ENCODE peak calls at places on chromosomes 11 and 22, in four cellular contexts. One of them, this sample, is unnamed.

GRCh38 chr11:110081462-110082233 is 11.5 kb upstream of the ZC3H12C start:
- DNase-seq in A549: no peak
- DNase-seq in WTC11: no peak
- DNase-seq in HepG2: no peak
- DNase-seq in this sample: no peak

GRCh38 chr11:111960916-111961315 is 23.8 kb downstream of the DIXDC1 start:
- DNase-seq in WTC11: peak; percentile 57
- DNase-seq in HepG2: no peak
- DNase-seq in A549: peak; percentile 18
- DNase-seq in this sample: no peak

GRCh38 chr22:22937894-22938480 is 50.4 kb downstream of the IGLL5 start:
- DNase-seq in A549: no peak
- DNase-seq in HepG2: no peak
- DNase-seq in WTC11: no peak
- DNase-seq in this sample: peak; percentile 54

GRCh38 chr11:102798012-102798746 is at the start of gene MMP1:
- DNase-seq in WTC11: no peak
- DNase-seq in A549: no peak
- DNase-seq in HepG2: no peak
- DNase-seq in this sample: no peak

GRCh38 chr11:18001191-18001590 is 11.7 kb downstream of the SERGEF start:
- DNase-seq in A549: no peak
- DNase-seq in HepG2: no peak
- DNase-seq in WTC11: no peak
- DNase-seq in this sample: no peak

GRCh38 chr11:95723353-95723942 is 66.1 kb downstream of the FAM76B start:
- DNase-seq in WTC11: no peak
- DNase-seq in HepG2: no peak
- DNase-seq in A549: no peak
- DNase-seq in this sample: no peak

GRCh38 chr11:75380716-75381420 is 18.4 kb upstream of the RPS3 start:
- DNase-seq in WTC11: no peak
- DNase-seq in HepG2: peak; percentile 60
- DNase-seq in A549: peak; percentile 63
- DNase-seq in this sample: no peak

GRCh38 chr22:32800158-32800557 is 1.3 kb upstream of the TIMP3 start:
- DNase-seq in A549: no peak
- DNase-seq in HepG2: no peak
- DNase-seq in WTC11: no peak
- DNase-seq in this sample: no peak

GRCh38 chr11:118437736-118438125 is 1.4 kb downstream of the KMT2A start:
- DNase-seq in HepG2: peak; percentile 51
- DNase-seq in A549: no peak
- DNase-seq in WTC11: peak; percentile 31
- DNase-seq in this sample: peak; percentile 50

GRCh38 chr11:65128182-65129145 is 5.9 kb downstream of the SYVN1 start:
- DNase-seq in HepG2: no peak
- DNase-seq in A549: no peak
- DNase-seq in WTC11: no peak
- DNase-seq in this sample: no peak

GRCh38 chr11:10263929-10264328 is 30.1 kb downstream of the SBF2 start:
- DNase-seq in HepG2: no peak
- DNase-seq in WTC11: no peak
- DNase-seq in A549: no peak
- DNase-seq in this sample: no peak

GRCh38 chr22:47200273-47201051 is 438.0 kb downstream of the TBC1D22A start:
- DNase-seq in HepG2: no peak
- DNase-seq in A549: no peak
- DNase-seq in WTC11: no peak
- DNase-seq in this sample: no peak

GRCh38 chr22:20566420-20567260 is 59.2 kb downstream of the MED15 start:
- DNase-seq in A549: peak; percentile 41
- DNase-seq in WTC11: no peak
- DNase-seq in HepG2: no peak
- DNase-seq in this sample: no peak

GRCh38 chr11:62604460-62605130 is 2.9 kb upstream of the MTA2 start:
- DNase-seq in HepG2: peak; percentile 62
- DNase-seq in A549: peak; percentile 31
- DNase-seq in WTC11: peak; percentile 30
- DNase-seq in this sample: no peak

GRCh38 chr11:126456783-126457542 is 101.5 kb downstream of the ST3GAL4 start:
- DNase-seq in WTC11: no peak
- DNase-seq in A549: no peak
- DNase-seq in HepG2: no peak
- DNase-seq in this sample: no peak

GRCh38 chr11:110032957-110033570 is 60.1 kb upstream of the ZC3H12C start:
- DNase-seq in WTC11: no peak
- DNase-seq in HepG2: no peak
- DNase-seq in A549: no peak
- DNase-seq in this sample: no peak

GRCh38 chr22:27213766-27214581 is 556.6 kb downstream of the MIAT start:
- DNase-seq in WTC11: no peak
- DNase-seq in A549: no peak
- DNase-seq in HepG2: no peak
- DNase-seq in this sample: no peak

DNA sequence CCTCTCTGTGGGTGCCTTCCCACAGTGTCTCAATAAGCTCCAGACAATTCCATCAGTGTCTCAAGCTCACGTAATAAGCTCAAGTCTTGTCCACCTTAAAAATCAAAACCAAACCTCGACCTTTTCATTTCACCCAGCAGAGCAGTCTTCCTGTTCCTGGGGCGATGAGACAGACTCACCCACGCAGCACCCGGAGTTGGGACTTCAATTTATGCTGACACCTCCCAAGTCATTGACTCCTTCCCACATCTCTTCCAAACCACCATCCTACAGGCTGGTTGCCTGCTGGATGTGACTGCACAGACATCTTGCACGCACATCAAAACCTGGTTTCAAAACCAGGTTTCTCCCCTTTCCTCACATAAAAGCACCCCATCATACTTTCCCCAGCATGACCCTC is 45.0 kb upstream of the FBXO3 start:
- DNase-seq in WTC11: no peak
- DNase-seq in HepG2: no peak
- DNase-seq in A549: no peak
- DNase-seq in this sample: no peak
- TF ChIP-seq NR3C1 in WTC11: no peak
- TF ChIP-seq NR3C1 in HepG2: no peak
- TF ChIP-seq NR3C1 in A549: no peak
- TF ChIP-seq NR3C1 in this sample: no peak

GRCh38 chr11:45178890-45179663 is 32.6 kb downstream of the PRDM11 start:
- DNase-seq in WTC11: no peak
- DNase-seq in HepG2: no peak
- DNase-seq in A549: peak; percentile 34
- DNase-seq in this sample: no peak

GRCh38 chr11:45180888-45181594 is 34.6 kb downstream of the PRDM11 start:
- DNase-seq in HepG2: no peak
- DNase-seq in A549: peak; percentile 65
- DNase-seq in WTC11: no peak
- DNase-seq in this sample: peak; percentile 86

GRCh38 chr11:45179686-45180085 is 33.2 kb downstream of the PRDM11 start:
- DNase-seq in WTC11: no peak
- DNase-seq in A549: no peak
- DNase-seq in HepG2: no peak
- DNase-seq in this sample: no peak

GRCh38 chr11:45181595-45182550 is 35.4 kb downstream of the PRDM11 start:
- DNase-seq in WTC11: no peak
- DNase-seq in HepG2: no peak
- DNase-seq in A549: no peak
- DNase-seq in this sample: no peak

DNA sequence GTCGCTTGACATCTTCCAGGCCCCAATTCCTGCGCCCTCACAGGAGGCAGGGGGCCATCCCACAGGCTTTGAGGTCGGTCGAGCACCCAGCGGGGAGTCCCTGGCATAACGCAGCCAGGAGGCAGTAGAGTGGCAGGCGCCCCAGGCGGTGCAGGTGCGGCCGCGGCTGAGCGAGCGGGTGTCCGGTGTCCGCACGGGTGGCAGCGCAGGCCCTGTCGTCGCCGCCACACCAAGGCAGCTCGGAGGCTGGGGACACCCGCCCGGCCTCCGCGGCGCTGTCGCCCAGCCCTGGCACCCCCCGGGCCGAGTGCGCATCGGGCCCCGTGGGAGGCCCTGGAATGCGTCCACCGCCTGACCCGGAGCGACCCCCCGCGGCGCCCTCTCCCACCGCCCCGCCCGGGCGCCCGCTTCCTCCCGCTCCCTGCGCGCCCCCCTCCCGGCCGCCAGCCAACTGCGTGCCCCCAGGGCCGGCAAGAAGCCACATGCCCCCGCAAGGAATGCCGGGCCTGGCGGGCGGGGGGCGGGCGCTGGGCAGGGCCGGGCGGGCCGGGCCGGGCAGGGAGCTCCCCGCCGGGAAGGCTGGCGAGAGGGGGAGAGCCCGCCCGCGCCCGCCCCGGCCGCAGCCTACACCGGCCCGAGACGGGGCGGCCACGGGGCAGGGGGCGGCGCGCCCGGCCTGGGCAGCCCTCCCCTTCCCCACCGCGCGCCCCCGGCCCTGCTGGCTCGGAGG is 33.9 kb downstream of the PRDM11 start:
- DNase-seq in HepG2: no peak
- DNase-seq in WTC11: peak; percentile 63
- DNase-seq in A549: peak; percentile 60
- DNase-seq in this sample: peak; percentile 75
- TF ChIP-seq CTCF in HepG2: peak; percentile 47
- TF ChIP-seq CTCF in WTC11: no peak
- TF ChIP-seq CTCF in A549: peak; percentile 36
- TF ChIP-seq CTCF in this sample: no peak

GRCh38 chr11:67369801-67370284 is 3.6 kb downstream of the CLCF1 start:
- DNase-seq in WTC11: no peak
- DNase-seq in A549: no peak
- DNase-seq in HepG2: no peak
- DNase-seq in this sample: no peak
- TF ChIP-seq NR3C1 in WTC11: no peak
- TF ChIP-seq NR3C1 in A549: no peak
- TF ChIP-seq NR3C1 in HepG2: no peak
- TF ChIP-seq NR3C1 in this sample: no peak

GRCh38 chr11:133239530-133239929 is 292.8 kb downstream of the OPCML start:
- DNase-seq in HepG2: no peak
- DNase-seq in WTC11: peak; percentile 22
- DNase-seq in A549: no peak
- DNase-seq in this sample: no peak

GRCh38 chr11:133249065-133249464 is 283.2 kb downstream of the OPCML start:
- DNase-seq in A549: no peak
- DNase-seq in WTC11: no peak
- DNase-seq in HepG2: no peak
- DNase-seq in this sample: no peak

GRCh38 chr11:133238455-133238854 is 293.8 kb downstream of the OPCML start:
- DNase-seq in WTC11: no peak
- DNase-seq in A549: no peak
- DNase-seq in HepG2: no peak
- DNase-seq in this sample: no peak

GRCh38 chr11:133240908-133241307 is 291.4 kb downstream of the OPCML start:
- DNase-seq in HepG2: no peak
- DNase-seq in A549: no peak
- DNase-seq in WTC11: no peak
- DNase-seq in this sample: no peak

DNA sequence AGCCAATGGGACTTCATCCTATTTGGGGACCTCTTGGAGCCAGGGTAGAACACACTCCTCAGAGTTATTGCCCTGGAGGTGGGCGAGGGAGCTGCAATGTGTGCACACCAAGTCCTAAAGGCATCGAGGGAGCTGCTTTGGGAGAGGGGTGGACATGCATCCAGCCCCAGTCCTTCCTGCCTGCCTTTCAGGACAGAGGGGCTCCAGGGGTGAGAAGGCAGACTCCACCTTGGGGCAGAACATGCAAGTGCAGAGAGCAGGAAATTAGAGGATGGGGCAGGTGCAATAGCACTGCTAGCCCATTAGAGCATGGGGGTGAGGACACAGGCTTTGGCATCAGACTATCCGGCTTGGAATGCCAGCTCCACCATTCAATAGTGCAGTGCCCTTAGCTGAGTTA is 288.5 kb downstream of the OPCML start:
- DNase-seq in WTC11: peak; percentile 53
- DNase-seq in A549: no peak
- DNase-seq in HepG2: no peak
- DNase-seq in this sample: no peak
- TF ChIP-seq CTCF in WTC11: peak; percentile 9
- TF ChIP-seq CTCF in A549: no peak
- TF ChIP-seq CTCF in HepG2: no peak
- TF ChIP-seq CTCF in this sample: no peak

DNA sequence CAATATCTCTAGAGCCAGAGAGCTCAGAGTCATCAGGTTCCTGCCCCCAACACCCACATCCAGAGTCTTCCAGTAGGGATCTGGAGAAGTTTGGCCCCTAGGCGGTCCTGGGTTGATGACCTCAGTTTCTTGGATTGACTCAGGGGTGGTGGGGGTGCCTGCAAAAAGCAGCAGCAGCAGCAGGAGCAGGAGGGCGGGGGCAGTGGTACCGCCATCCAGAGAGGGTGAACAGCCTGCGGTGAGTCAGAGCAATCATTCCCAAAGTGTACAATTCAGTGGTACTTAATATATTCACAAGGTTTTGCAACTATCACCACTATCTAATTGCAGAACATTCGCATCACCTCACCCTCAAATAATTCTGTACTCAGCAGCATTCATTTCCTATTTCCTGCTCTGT is 9.9 kb upstream of the SEC14L3 start:
- DNase-seq in A549: no peak
- DNase-seq in HepG2: no peak
- DNase-seq in WTC11: no peak
- DNase-seq in this sample: peak; percentile 18
- TF ChIP-seq NR3C1 in A549: no peak
- TF ChIP-seq NR3C1 in HepG2: no peak
- TF ChIP-seq NR3C1 in WTC11: no peak
- TF ChIP-seq NR3C1 in this sample: no peak

DNA sequence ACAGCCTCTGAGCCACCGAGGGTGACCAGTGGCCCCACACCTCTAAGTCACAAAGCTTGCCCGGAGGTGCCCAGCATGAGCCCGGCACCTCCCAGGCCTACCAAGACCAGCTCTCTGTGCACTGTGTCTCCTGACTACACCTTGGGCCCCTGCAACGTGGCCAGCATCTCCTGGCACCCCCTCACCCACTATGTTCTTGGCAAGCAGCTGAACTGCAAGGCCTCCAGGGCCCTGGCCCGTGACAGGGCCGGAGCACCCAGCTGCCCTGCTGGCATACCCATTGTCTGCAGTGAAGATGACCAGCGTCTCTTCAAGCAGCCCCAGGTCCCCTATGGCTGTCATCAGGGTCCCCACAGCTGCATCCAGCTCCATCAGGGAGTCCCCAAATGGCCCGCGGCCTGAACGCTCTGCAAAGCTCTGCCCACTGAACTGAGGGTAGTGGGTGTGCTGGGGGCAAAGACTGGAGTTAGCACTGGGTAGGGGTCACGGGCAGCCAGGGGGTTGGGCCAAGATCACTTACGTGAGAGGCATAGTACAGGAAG is 1.6 kb downstream of the ARSA start:
- DNase-seq in HepG2: no peak
- DNase-seq in WTC11: no peak
- DNase-seq in A549: no peak
- DNase-seq in this sample: no peak
- TF ChIP-seq CTCF in HepG2: no peak
- TF ChIP-seq CTCF in WTC11: no peak
- TF ChIP-seq CTCF in A549: no peak
- TF ChIP-seq CTCF in this sample: no peak

GRCh38 chr11:36699271-36699670 is 101.2 kb upstream of the RAG2 start:
- DNase-seq in HepG2: no peak
- DNase-seq in A549: no peak
- DNase-seq in WTC11: no peak
- DNase-seq in this sample: no peak
- TF ChIP-seq NR3C1 in HepG2: no peak
- TF ChIP-seq NR3C1 in A549: no peak
- TF ChIP-seq NR3C1 in WTC11: no peak
- TF ChIP-seq NR3C1 in this sample: no peak

GRCh38 chr22:50544078-50544745 is 1.5 kb upstream of the KLHDC7B start:
- DNase-seq in A549: peak; percentile 82
- DNase-seq in HepG2: no peak
- DNase-seq in WTC11: peak; percentile 93
- DNase-seq in this sample: no peak
- TF ChIP-seq CTCF in A549: peak; percentile 61
- TF ChIP-seq CTCF in HepG2: no peak
- TF ChIP-seq CTCF in WTC11: no peak
- TF ChIP-seq CTCF in this sample: no peak

This sample was measured in K562.